ENCODE peak calls at places on chromosome 18, in seven cellular contexts. G is BJ; E is activated CD8-positive, alpha-beta memory T cell treated with anti-CD3 and anti-CD28 coated beads, Interleukin-2, amount 10 ng/mL, durations not matched to agents 7 days and 5 days; U is SW 1271; K is myocyte; D is DMS153; R is Calu3. P is an unnamed sample.

GRCh38 chr18:79429785-79430281 is 34.1 kb downstream of the NFATC1 start:
- DNase-seq in K (no peak), D (no peak), R (no peak), U (no peak), G (no peak), E (no peak), P (no peak)

GRCh38 chr18:22066083-22066485 is 103.3 kb upstream of the GATA6 start:
- DNase-seq in E (no peak), U (no peak), D (no peak), G (no peak), K (no peak), R (peak), P (no peak)

GRCh38 chr18:79680100-79680879 is 687 bp downstream of the CTDP1 start:
- DNase-seq in K (peak), U (no peak), E (peak), G (no peak), D (no peak), R (peak), P (no peak)

GRCh38 chr18:27225947-27226481 is 40.9 kb upstream of the CHST9 start:
- DNase-seq in D (no peak), E (no peak), R (no peak), U (no peak), G (no peak), K (no peak), P (no peak)

GRCh38 chr18:12597775-12598174 is 60.1 kb downstream of the SPIRE1 start:
- DNase-seq in D (no peak), E (no peak), U (peak), R (peak), K (peak), G (peak), P (no peak)

GRCh38 chr18:75502286-75502685 is 74.8 kb upstream of the SMIM21 start:
- DNase-seq in K (no peak), D (no peak), G (no peak), R (no peak), U (no peak), E (no peak), P (no peak)

GRCh38 chr18:62069556-62069955 is 117.3 kb downstream of the PIGN start:
- DNase-seq in E (no peak), U (no peak), G (no peak), K (no peak), R (no peak), D (no peak), P (no peak)

GRCh38 chr18:8116346-8117007 is 492.8 kb upstream of the RAB12 start:
- DNase-seq in R (peak), K (no peak), E (no peak), D (no peak), G (peak), U (no peak), P (no peak)

GRCh38 chr18:56235773-56236115 is 402.6 kb downstream of the TXNL1 start:
- DNase-seq in G (no peak), U (no peak), R (no peak), E (no peak), K (peak), D (no peak), P (no peak)

GRCh38 chr18:9814431-9814830 is 71.3 kb upstream of the TXNDC2 start:
- DNase-seq in U (no peak), K (peak), R (no peak), G (no peak), E (no peak), D (no peak), P (no peak)

GRCh38 chr18:3246636-3247242 is 862 bp upstream of the MYL12A start:
- DNase-seq in K (peak), R (no peak), U (no peak), G (no peak), E (peak), D (no peak), P (no peak)

GRCh38 chr18:59783138-59783537 is 85.9 kb upstream of the CCBE1 start:
- DNase-seq in E (peak), U (peak), R (peak), G (no peak), D (peak), K (peak), P (no peak)

GRCh38 chr18:77250926-77251729 is 1.5 kb downstream of the GALR1 start:
- DNase-seq in K (no peak), G (no peak), E (no peak), D (no peak), U (no peak), R (no peak), P (no peak)

GRCh38 chr18:54261894-54262293 is 7.4 kb upstream of the POLI start:
- DNase-seq in R (no peak), D (no peak), K (no peak), U (no peak), G (no peak), E (peak), P (no peak)

GRCh38 chr18:78896111-78896510 is 83.5 kb upstream of the SALL3 start:
- DNase-seq in D (no peak), R (no peak), U (no peak), K (no peak), G (no peak), E (peak), P (no peak)

GRCh38 chr18:78905334-78905733 is 74.3 kb upstream of the SALL3 start:
- DNase-seq in D (no peak), E (no peak), G (no peak), K (no peak), U (no peak), R (no peak), P (no peak)

GRCh38 chr18:63421514-63421913 is 762 bp downstream of the VPS4B start:
- DNase-seq in D (no peak), U (no peak), K (no peak), G (no peak), R (no peak), E (no peak), P (no peak)

GRCh38 chr18:79329786-79330185 is 65.9 kb upstream of the NFATC1 start:
- DNase-seq in G (no peak), E (no peak), D (no peak), R (no peak), K (no peak), U (no peak), P (no peak)

GRCh38 chr18:49399003-49399402 is 61.4 kb downstream of the DYM start:
- DNase-seq in K (no peak), U (no peak), R (no peak), D (no peak), E (no peak), G (no peak), P (no peak)

GRCh38 chr18:32661486-32662299 is 111.1 kb downstream of the KLHL14 start:
- DNase-seq in G (no peak), K (peak), U (no peak), D (no peak), R (peak), E (no peak), P (no peak)

GRCh38 chr18:40413160-40413559 is 1541.9 kb upstream of the PIK3C3 start:
- DNase-seq in G (no peak), U (peak), K (no peak), R (peak), D (peak), E (no peak), P (peak)

GRCh38 chr18:43772907-43773306 is 495.6 kb upstream of the SYT4 start:
- DNase-seq in E (no peak), D (no peak), K (peak), R (no peak), G (no peak), U (no peak), P (no peak)

GRCh38 chr18:26813043-26813442 is 52.5 kb downstream of the AQP4 start:
- DNase-seq in K (no peak), R (peak), E (no peak), U (no peak), G (no peak), D (peak), P (no peak)

GRCh38 chr18:35355140-35355618 is 11.0 kb upstream of the ZNF24 start:
- DNase-seq in R (peak), U (no peak), E (peak), K (peak), D (peak), G (no peak), P (peak)

GRCh38 chr18:72460210-72460680 is 83.9 kb downstream of the CBLN2 start:
- DNase-seq in U (no peak), R (peak), K (peak), D (no peak), G (peak), E (no peak), P (no peak)

GRCh38 chr18:5167827-5168226 is 29.2 kb downstream of the AKAIN1 start:
- DNase-seq in D (no peak), R (no peak), G (no peak), E (no peak), U (no peak), K (no peak), P (no peak)

GRCh38 chr18:40414155-40414754 is 1540.8 kb upstream of the PIK3C3 start:
- DNase-seq in D (peak), U (no peak), G (no peak), E (no peak), R (peak), K (no peak), P (no peak)

GRCh38 chr18:57959278-57959677 is 84.7 kb upstream of the NEDD4L start:
- DNase-seq in K (peak), R (peak), U (no peak), E (no peak), D (peak), G (no peak), P (no peak)

GRCh38 chr18:46324556-46324955 is 220.4 kb downstream of the HAUS1 start:
- DNase-seq in K (peak), G (peak), U (no peak), E (no peak), D (peak), R (peak), P (no peak)

GRCh38 chr18:22657619-22658018 is 239.9 kb upstream of the CTAGE1 start:
- DNase-seq in K (no peak), G (no peak), R (no peak), E (no peak), D (no peak), U (no peak), P (no peak)

GRCh38 chr18:48674198-48674721 is 135.4 kb downstream of the CTIF start:
- DNase-seq in K (no peak), D (no peak), U (no peak), R (no peak), G (no peak), E (no peak), P (no peak)

GRCh38 chr18:58223717-58224424 is 179.8 kb downstream of the NEDD4L start:
- DNase-seq in K (peak), E (no peak), G (peak), R (peak), U (peak), D (peak), P (peak)

GRCh38 chr18:71899183-71899582 is 645.0 kb downstream of the CBLN2 start:
- DNase-seq in D (no peak), K (no peak), E (no peak), U (no peak), R (no peak), G (no peak), P (no peak)

GRCh38 chr18:48057018-48057417 is 126.6 kb upstream of the SMAD2 start:
- DNase-seq in D (no peak), K (no peak), U (no peak), G (no peak), R (no peak), E (no peak), P (no peak)

GRCh38 chr18:5543854-5544389 is at the start of gene EPB41L3:
- DNase-seq in R (no peak), U (no peak), E (no peak), D (no peak), G (no peak), K (no peak), P (peak)

GRCh38 chr18:67484458-67484857 is 32.1 kb downstream of the DSEL start:
- DNase-seq in E (no peak), D (no peak), R (no peak), U (no peak), G (no peak), K (no peak), P (no peak)

GRCh38 chr18:78999939-79000338 is 20.3 kb downstream of the SALL3 start:
- DNase-seq in K (no peak), R (peak), D (peak), U (no peak), E (no peak), G (no peak), P (peak)

GRCh38 chr18:25289040-25289631 is 62.8 kb downstream of the ZNF521 start:
- DNase-seq in G (peak), R (no peak), U (no peak), E (no peak), D (no peak), K (peak), P (no peak)

P was measured in NCI-H2029 treated with DMSO at 0.1 percent for 48 hours.